ENCODE peak calls at places on chromosome 21, in four cellular contexts. J is SHP77, X is NCI-H774, Q is WTC11. S is an unnamed sample.

GRCh38 chr21:34795152-34796141 is 126.7 kb downstream of the CLIC6 start:
- DNase-seq in X (peak; percentile 10), Q (no peak), J (no peak), S (no peak)

GRCh38 chr21:27647401-27647800 is 680.5 kb upstream of the ADAMTS5 start:
- DNase-seq in X (no peak), J (no peak), Q (no peak), S (no peak)

GRCh38 chr21:35578831-35579470 is 481.4 kb downstream of the SETD4 start:
- DNase-seq in X (no peak), J (no peak), Q (no peak), S (no peak)

GRCh38 chr21:35014302-35015044 is 34.6 kb downstream of the RUNX1 start:
- DNase-seq in J (no peak), Q (no peak), X (no peak), S (no peak)

GRCh38 chr21:15667010-15667409 is 62.8 kb upstream of the USP25 start:
- DNase-seq in X (no peak), J (no peak), Q (no peak), S (peak; percentile 24)

GRCh38 chr21:37803076-37803475 is 113.2 kb downstream of the KCNJ6 start:
- DNase-seq in J (no peak), X (no peak), Q (no peak), S (no peak)

GRCh38 chr21:38760017-38760761 is 45.5 kb upstream of the ETS2 start:
- DNase-seq in X (no peak), Q (no peak), J (no peak), S (no peak)

GRCh38 chr21:45736705-45737484 is 93.4 kb downstream of the PCBP3 start:
- DNase-seq in X (no peak), J (no peak), Q (no peak), S (no peak)

GRCh38 chr21:14533555-14534400 is 12.3 kb downstream of the SAMSN1 start:
- DNase-seq in J (no peak), X (no peak), Q (no peak), S (peak; percentile 23)

GRCh38 chr21:28419811-28420210 is 572.9 kb downstream of the LTN1 start:
- DNase-seq in X (peak; percentile 44), Q (no peak), J (peak; percentile 61), S (no peak)

GRCh38 chr21:29318354-29318753 is 19.6 kb downstream of the BACH1 start:
- DNase-seq in J (peak; percentile 11), X (no peak), Q (no peak), S (no peak)

GRCh38 chr21:18070392-18070791 is 174.2 kb upstream of the CHODL start:
- DNase-seq in X (no peak), J (no peak), Q (no peak), S (no peak)

GRCh38 chr21:24514081-24514733 is 1093.1 kb downstream of the MRPL39 start:
- DNase-seq in J (no peak), Q (no peak), X (peak; percentile 7), S (no peak)

GRCh38 chr21:27759091-27759659 is 792.3 kb upstream of the ADAMTS5 start:
- DNase-seq in J (peak; percentile 28), X (no peak), Q (peak; percentile 68), S (no peak)

GRCh38 chr21:15058718-15059316 is 6.0 kb downstream of the NRIP1 start:
- DNase-seq in X (no peak), Q (no peak), J (no peak), S (no peak)

GRCh38 chr21:44497641-44498243 is 42.3 kb downstream of the KRTAP10-1 start:
- DNase-seq in X (peak; percentile 9), Q (no peak), J (no peak), S (no peak)

GRCh38 chr21:37974081-37974480 is 57.8 kb upstream of the KCNJ6 start:
- DNase-seq in J (no peak), Q (no peak), X (no peak), S (peak; percentile 5)

GRCh38 chr21:15531986-15532385 is 197.8 kb upstream of the USP25 start:
- DNase-seq in X (no peak), Q (no peak), J (no peak), S (no peak)

GRCh38 chr21:44051462-44051941 is 39.4 kb downstream of the TRAPPC10 start:
- DNase-seq in J (no peak), Q (no peak), X (no peak), S (peak; percentile 5)

GRCh38 chr21:42135386-42136040 is 64.4 kb downstream of the UMODL1 start:
- DNase-seq in Q (no peak), X (no peak), J (no peak), S (no peak)

GRCh38 chr21:45545236-45545570 is 3.0 kb upstream of the SLC19A1 start:
- DNase-seq in Q (no peak), J (no peak), X (no peak), S (no peak)

GRCh38 chr21:39153373-39153772 is 29.9 kb downstream of the PSMG1 start:
- DNase-seq in Q (peak; percentile 25), X (no peak), J (peak; percentile 3), S (no peak)

GRCh38 chr21:36860736-36861594 is 105.5 kb downstream of the HLCS start:
- DNase-seq in X (peak; percentile 19), Q (no peak), J (no peak), S (peak; percentile 62)

GRCh38 chr21:29145354-29145782 is 14.9 kb downstream of the MAP3K7CL start:
- DNase-seq in X (no peak), J (no peak), Q (no peak), S (peak; percentile 69)

GRCh38 chr21:37368536-37369279 is 2.1 kb downstream of the DYRK1A start:
- DNase-seq in Q (no peak), J (no peak), X (no peak), S (no peak)

GRCh38 chr21:41545500-41546359 is 37.8 kb upstream of the TMPRSS2 start:
- DNase-seq in J (no peak), Q (no peak), X (no peak), S (no peak)

GRCh38 chr21:35651166-35651565 is 409.2 kb downstream of the SETD4 start:
- DNase-seq in J (no peak), Q (no peak), X (no peak), S (no peak)

GRCh38 chr21:43938751-43939442 is 73.2 kb upstream of the TRAPPC10 start:
- DNase-seq in Q (peak; percentile 94), X (no peak), J (peak; percentile 54), S (no peak)

GRCh38 chr21:42569732-42570301 is 56.2 kb downstream of the SLC37A1 start:
- DNase-seq in Q (peak; percentile 7), X (no peak), J (no peak), S (no peak)

GRCh38 chr21:35969281-35969680 is 91.0 kb downstream of the SETD4 start:
- DNase-seq in Q (no peak), J (no peak), X (no peak), S (no peak)

GRCh38 chr21:40830836-40831235 is 16.1 kb downstream of the DSCAM start:
- DNase-seq in J (no peak), Q (no peak), X (no peak), S (no peak)

GRCh38 chr21:37921091-37921490 is 4.8 kb upstream of the KCNJ6 start:
- DNase-seq in X (no peak), J (no peak), Q (no peak), S (no peak)

S was measured in astrocyte of the cerebellum.